ENCODE peak calls at places on chromosomes 4 and X, in six cellular contexts. One of them, this sample, is unnamed.

GRCh38 chr4:129167640-129168260 is 71.8 kb downstream of the C4orf33 start:
- DNase-seq in T-helper 2 cell: no peak
- DNase-seq in NCI-H748 treated with DMSO at 0.1 percent for 48 hours: no peak
- DNase-seq in fibroblast of the aortic adventitia: peak
- DNase-seq in WTC11: peak
- DNase-seq in cardiac fibroblast: no peak
- DNase-seq in this sample: no peak

GRCh38 chrX:139388234-139388633 is 142.3 kb upstream of the F9 start:
- DNase-seq in T-helper 2 cell: no peak
- DNase-seq in NCI-H748 treated with DMSO at 0.1 percent for 48 hours: no peak
- DNase-seq in fibroblast of the aortic adventitia: no peak
- DNase-seq in WTC11: no peak
- DNase-seq in cardiac fibroblast: no peak
- DNase-seq in this sample: peak

GRCh38 chrX:44874481-44875184 is 1.6 kb downstream of the KDM6A start:
- DNase-seq in T-helper 2 cell: peak
- DNase-seq in NCI-H748 treated with DMSO at 0.1 percent for 48 hours: peak
- DNase-seq in fibroblast of the aortic adventitia: peak
- DNase-seq in WTC11: no peak
- DNase-seq in cardiac fibroblast: peak
- DNase-seq in this sample: peak

GRCh38 chr4:113524096-113524495 is 237.4 kb downstream of the CAMK2D start:
- DNase-seq in T-helper 2 cell: no peak
- DNase-seq in NCI-H748 treated with DMSO at 0.1 percent for 48 hours: no peak
- DNase-seq in fibroblast of the aortic adventitia: no peak
- DNase-seq in WTC11: no peak
- DNase-seq in cardiac fibroblast: no peak
- DNase-seq in this sample: no peak

GRCh38 chrX:627510-627964 is 3.1 kb upstream of the SHOX start:
- DNase-seq in T-helper 2 cell: no peak
- DNase-seq in NCI-H748 treated with DMSO at 0.1 percent for 48 hours: no peak
- DNase-seq in fibroblast of the aortic adventitia: no peak
- DNase-seq in WTC11: no peak
- DNase-seq in cardiac fibroblast: no peak
- DNase-seq in this sample: no peak

GRCh38 chr4:6619466-6620255 is 20.8 kb upstream of the MRFAP1 start:
- DNase-seq in T-helper 2 cell: no peak
- DNase-seq in NCI-H748 treated with DMSO at 0.1 percent for 48 hours: no peak
- DNase-seq in fibroblast of the aortic adventitia: no peak
- DNase-seq in WTC11: no peak
- DNase-seq in cardiac fibroblast: no peak
- DNase-seq in this sample: no peak

GRCh38 chrX:115330498-115331138 is 41.1 kb downstream of the LUZP4 start:
- DNase-seq in T-helper 2 cell: no peak
- DNase-seq in NCI-H748 treated with DMSO at 0.1 percent for 48 hours: peak
- DNase-seq in fibroblast of the aortic adventitia: peak
- DNase-seq in WTC11: peak
- DNase-seq in cardiac fibroblast: peak
- DNase-seq in this sample: peak

GRCh38 chrX:124280294-124280902 is 52.1 kb upstream of the TEX13D start:
- DNase-seq in T-helper 2 cell: no peak
- DNase-seq in NCI-H748 treated with DMSO at 0.1 percent for 48 hours: no peak
- DNase-seq in fibroblast of the aortic adventitia: no peak
- DNase-seq in WTC11: no peak
- DNase-seq in cardiac fibroblast: no peak
- DNase-seq in this sample: no peak

GRCh38 chrX:68751372-68751771 is 77.4 kb upstream of the EFNB1 start:
- DNase-seq in T-helper 2 cell: no peak
- DNase-seq in NCI-H748 treated with DMSO at 0.1 percent for 48 hours: no peak
- DNase-seq in fibroblast of the aortic adventitia: no peak
- DNase-seq in WTC11: no peak
- DNase-seq in cardiac fibroblast: no peak
- DNase-seq in this sample: no peak

GRCh38 chr4:57080781-57081650 is 29.2 kb downstream of the IGFBP7 start:
- DNase-seq in T-helper 2 cell: no peak
- DNase-seq in NCI-H748 treated with DMSO at 0.1 percent for 48 hours: no peak
- DNase-seq in fibroblast of the aortic adventitia: peak
- DNase-seq in WTC11: no peak
- DNase-seq in cardiac fibroblast: peak
- DNase-seq in this sample: peak

GRCh38 chrX:9651737-9652136 is 113.9 kb downstream of the GPR143 start:
- DNase-seq in T-helper 2 cell: no peak
- DNase-seq in NCI-H748 treated with DMSO at 0.1 percent for 48 hours: no peak
- DNase-seq in fibroblast of the aortic adventitia: peak
- DNase-seq in WTC11: no peak
- DNase-seq in cardiac fibroblast: peak
- DNase-seq in this sample: no peak

GRCh38 chrX:101429934-101430333 is 21.9 kb downstream of the HNRNPH2 start:
- DNase-seq in T-helper 2 cell: no peak
- DNase-seq in NCI-H748 treated with DMSO at 0.1 percent for 48 hours: no peak
- DNase-seq in fibroblast of the aortic adventitia: no peak
- DNase-seq in WTC11: no peak
- DNase-seq in cardiac fibroblast: no peak
- DNase-seq in this sample: no peak

GRCh38 chrX:49058794-49059193 is at the start of gene CCDC120:
- DNase-seq in T-helper 2 cell: no peak
- DNase-seq in NCI-H748 treated with DMSO at 0.1 percent for 48 hours: no peak
- DNase-seq in fibroblast of the aortic adventitia: no peak
- DNase-seq in WTC11: peak
- DNase-seq in cardiac fibroblast: no peak
- DNase-seq in this sample: peak

GRCh38 chr4:114250439-114250891 is 271.0 kb upstream of the ARSJ start:
- DNase-seq in T-helper 2 cell: no peak
- DNase-seq in NCI-H748 treated with DMSO at 0.1 percent for 48 hours: no peak
- DNase-seq in fibroblast of the aortic adventitia: peak
- DNase-seq in WTC11: no peak
- DNase-seq in cardiac fibroblast: no peak
- DNase-seq in this sample: no peak

GRCh38 chr4:94305468-94306225 is 37.0 kb downstream of the HPGDS start:
- DNase-seq in T-helper 2 cell: no peak
- DNase-seq in NCI-H748 treated with DMSO at 0.1 percent for 48 hours: no peak
- DNase-seq in fibroblast of the aortic adventitia: no peak
- DNase-seq in WTC11: no peak
- DNase-seq in cardiac fibroblast: no peak
- DNase-seq in this sample: no peak

GRCh38 chrX:129686422-129686948 is 31.7 kb upstream of the APLN start:
- DNase-seq in T-helper 2 cell: no peak
- DNase-seq in NCI-H748 treated with DMSO at 0.1 percent for 48 hours: no peak
- DNase-seq in fibroblast of the aortic adventitia: peak
- DNase-seq in WTC11: no peak
- DNase-seq in cardiac fibroblast: peak
- DNase-seq in this sample: no peak

GRCh38 chrX:1283093-1283492 is 14.5 kb downstream of the CSF2RA start:
- DNase-seq in T-helper 2 cell: no peak
- DNase-seq in NCI-H748 treated with DMSO at 0.1 percent for 48 hours: no peak
- DNase-seq in fibroblast of the aortic adventitia: no peak
- DNase-seq in WTC11: no peak
- DNase-seq in cardiac fibroblast: no peak
- DNase-seq in this sample: no peak